ENCODE peak calls at places on chromosomes 5 and 9, in nine cellular contexts. M, H, D, E, B, N, L, F and V are unnamed samples.

GRCh38 chr5:134088994-134089560 is 25.4 kb upstream of the TCF7 start:
- DNase-seq in M (no peak), D (no peak), B (no peak), L (no peak), N (no peak), E (no peak), H (no peak), F (no peak), V (no peak)

GRCh38 chr5:50969207-50970145 is 303.0 kb downstream of the PARP8 start:
- DNase-seq in F (no peak), E (no peak), N (no peak), B (no peak), H (peak; percentile 10), L (no peak), M (no peak), D (no peak), V (no peak)

GRCh38 chr5:135139397-135140134 is 105.5 kb upstream of the PITX1 start:
- DNase-seq in L (no peak), E (no peak), M (no peak), B (no peak), D (no peak), N (no peak), F (no peak), H (peak; percentile 92), V (peak; percentile 42)

GRCh38 chr5:154758501-154758900 is 3.3 kb downstream of the LARP1 start:
- DNase-seq in B (no peak), D (no peak), E (no peak), M (no peak), L (no peak), F (no peak), N (no peak), H (peak; percentile 24), V (no peak)

GRCh38 chr5:21680661-21681060 is 1172.5 kb downstream of the CDH12 start:
- DNase-seq in M (no peak), B (no peak), L (no peak), H (no peak), F (no peak), D (no peak), N (no peak), E (no peak), V (no peak)

GRCh38 chr9:69936427-69936826 is 107.2 kb upstream of the MAMDC2 start:
- DNase-seq in B (no peak), M (no peak), F (no peak), H (peak; percentile 12), L (no peak), E (no peak), N (no peak), D (no peak), V (no peak)

GRCh38 chr9:36499156-36499886 is 73.4 kb upstream of the MELK start:
- DNase-seq in B (peak; percentile 63), L (no peak), N (no peak), M (peak; percentile 76), F (peak; percentile 91), E (no peak), H (no peak), D (peak; percentile 68), V (no peak)

GRCh38 chr5:65326912-65327311 is 154.8 kb downstream of the ADAMTS6 start:
- DNase-seq in F (no peak), H (no peak), L (no peak), E (no peak), M (no peak), D (no peak), B (no peak), N (no peak), V (no peak)

GRCh38 chr9:130421802-130422276 is 22.9 kb upstream of the ASS1 start:
- DNase-seq in H (peak; percentile 79), N (no peak), D (peak; percentile 99), E (no peak), F (peak; percentile 10), M (no peak), B (no peak), L (no peak), V (no peak)